ENCODE peak calls at places on chromosomes 12 and 14, in five cellular contexts. X is mucosa of descending colon, Y is esophagus squamous epithelium, A is stomach, W is IMR-90. R is an unnamed sample. For H3K4me1, the result is how much of the 10 kb centered on the place peaks cover.

GRCh38 chr14:94689218-94689984 is 77.2 kb downstream of the SERPINA3 start:
- DNase-seq in X (peak), Y (no peak), W (peak), A (peak), R (peak)

GRCh38 chr12:116597886-116598285 is 38.7 kb downstream of the MAP1LC3B2 start:
- DNase-seq in Y (no peak), W (no peak), A (no peak), X (no peak), R (no peak)

GRCh38 chr12:114420553-114420952 is 14.6 kb upstream of the TBX5 start:
- DNase-seq in Y (no peak), W (no peak), X (no peak), A (no peak), R (no peak)

GRCh38 chr12:9668141-9669018 is 1.1 kb upstream of the CLEC2D start:
- DNase-seq in A (no peak), X (no peak), Y (no peak), W (peak), R (no peak)

GRCh38 chr14:24332094-24332983 is 2.5 kb downstream of the ADCY4 start:
- DNase-seq in A (peak), W (peak), Y (no peak), X (peak), R (peak)

GRCh38 chr12:112906712-112907414 is at the start of gene OAS1:
- DNase-seq in A (peak), W (peak), X (peak), Y (no peak), R (peak)

GRCh38 chr12:123391546-123392343 is 7.8 kb downstream of the KMT5A start:
- DNase-seq in Y (no peak), A (no peak), X (no peak), W (no peak), R (no peak)

GRCh38 chr14:105665247-105665950 is 139.0 kb downstream of the TMEM121 start:
- DNase-seq in A (no peak), X (no peak), W (no peak), Y (no peak), R (no peak)

GRCh38 chr14:73738518-73739173 is 24.5 kb upstream of the PNMA1 start:
- DNase-seq in W (no peak), X (no peak), A (no peak), Y (no peak), R (no peak)

GRCh38 chr12:108446766-108447165 is 68.3 kb upstream of the FICD start:
- DNase-seq in Y (no peak), W (no peak), X (no peak), A (no peak), R (peak)

GRCh38 chr14:51818748-51819386 is 41.5 kb upstream of the GNG2 start:
- DNase-seq in A (no peak), Y (no peak), X (no peak), W (no peak), R (no peak)

GRCh38 chr12:48542300-48542928 is 17.0 kb downstream of the OR8S1 start:
- DNase-seq in A (peak), X (peak), Y (no peak), W (peak), R (no peak)

GRCh38 chr12:51392556-51393237 is 1.5 kb upstream of the GALNT6 start:
- DNase-seq in A (no peak), Y (no peak), W (no peak), X (peak), R (no peak)

GRCh38 chr12:68163546-68164210 is 4.1 kb upstream of the IFNG start:
- DNase-seq in W (no peak), A (no peak), X (no peak), Y (no peak), R (no peak)

GRCh38 chr12:77685112-77685511 is 145.6 kb upstream of the NAV3 start:
- DNase-seq in W (peak), X (peak), Y (no peak), A (peak), R (peak)

GRCh38 chr12:113658030-113658655 is 186.5 kb upstream of the LHX5 start:
- DNase-seq in A (no peak), W (no peak), Y (no peak), X (no peak), R (no peak)

GRCh38 chr12:25106818-25107217 is 88.1 kb downstream of the DNAI7 start:
- DNase-seq in W (peak), Y (no peak), A (no peak), X (no peak), R (no peak)

GRCh38 chr12:88471641-88472040 is 108.6 kb downstream of the KITLG start:
- DNase-seq in A (no peak), X (peak), W (peak), Y (no peak), R (no peak)

GRCh38 chr12:115230576-115230975 is 546.6 kb upstream of the TBX3 start:
- DNase-seq in W (no peak), X (no peak), Y (no peak), A (no peak), R (no peak)

GRCh38 chr12:53427905-53428594 is 4.4 kb downstream of the AMHR2 start:
- DNase-seq in A (no peak), X (no peak), W (peak), Y (no peak), R (no peak)

GRCh38 chr12:15720299-15720698 is 68.9 kb downstream of the EPS8 start:
- DNase-seq in Y (no peak), W (peak), X (no peak), A (no peak), R (no peak)

GRCh38 chr12:15754233-15754632 is 35.0 kb downstream of the EPS8 start:
- DNase-seq in X (no peak), Y (no peak), W (peak), A (no peak), R (peak)

GRCh38 chr12:85920324-85920947 is 46.3 kb downstream of the NTS start:
- DNase-seq in Y (no peak), A (no peak), W (peak), X (no peak), R (no peak)

GRCh38 chr12:124938606-124939427 is 24.4 kb upstream of the UBC start:
- DNase-seq in A (peak), X (peak), W (peak), Y (no peak), R (peak)

GRCh38 chr12:538731-539539 is 79.2 kb downstream of the B4GALNT3 start:
- DNase-seq in A (peak), Y (no peak), W (peak), X (peak), R (no peak)

GRCh38 chr14:72826039-72826438 is 67.9 kb downstream of the DPF3 start:
- DNase-seq in A (no peak), W (no peak), X (no peak), Y (no peak), R (no peak)

GRCh38 chr12:98275131-98275475 is 240.3 kb upstream of the TMPO start:
- DNase-seq in Y (no peak), X (no peak), W (no peak), A (no peak), R (no peak)

GRCh38 chr14:72913809-72914208 is 12.5 kb upstream of the DCAF4 start:
- DNase-seq in A (no peak), X (no peak), Y (no peak), W (no peak), R (no peak)

DNA sequence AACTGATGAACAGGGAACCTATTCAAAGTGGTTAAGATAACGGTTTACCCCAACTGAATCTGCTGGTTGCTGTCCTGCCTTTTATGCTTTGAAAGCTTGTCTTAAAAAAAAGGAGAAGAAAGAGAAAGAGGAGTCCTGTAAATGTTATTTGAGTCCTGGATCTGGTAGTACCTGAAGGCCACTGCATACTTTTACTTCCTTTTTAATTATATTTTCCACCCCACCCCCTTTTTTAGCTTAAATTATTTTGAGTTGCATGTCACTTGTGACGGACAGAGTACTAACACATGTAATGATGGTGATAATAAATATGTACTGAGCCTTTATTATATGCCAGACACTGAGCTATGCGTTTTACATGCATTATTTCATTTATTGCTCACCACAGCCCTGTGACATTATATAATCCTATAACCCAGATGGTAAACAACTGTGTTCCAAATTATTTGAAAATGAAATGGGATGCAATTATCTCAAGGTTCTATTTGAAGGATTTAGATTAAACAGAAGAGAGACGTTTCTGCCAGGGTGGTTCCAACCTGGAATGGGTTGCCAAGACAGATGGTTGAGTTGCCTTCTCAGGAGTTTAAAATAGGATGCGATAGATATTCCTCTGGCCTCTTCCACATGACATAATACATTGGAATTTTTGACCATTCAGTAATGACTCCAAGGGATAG is 2.7 kb upstream of the AMIGO2 start:
- DNase-seq in W (no peak), X (no peak), Y (no peak), A (no peak), R (no peak)
- H3K4me1 ChIP-seq in W (under half), X (under half), Y (under half), A (half or more), R (under half)

DNA sequence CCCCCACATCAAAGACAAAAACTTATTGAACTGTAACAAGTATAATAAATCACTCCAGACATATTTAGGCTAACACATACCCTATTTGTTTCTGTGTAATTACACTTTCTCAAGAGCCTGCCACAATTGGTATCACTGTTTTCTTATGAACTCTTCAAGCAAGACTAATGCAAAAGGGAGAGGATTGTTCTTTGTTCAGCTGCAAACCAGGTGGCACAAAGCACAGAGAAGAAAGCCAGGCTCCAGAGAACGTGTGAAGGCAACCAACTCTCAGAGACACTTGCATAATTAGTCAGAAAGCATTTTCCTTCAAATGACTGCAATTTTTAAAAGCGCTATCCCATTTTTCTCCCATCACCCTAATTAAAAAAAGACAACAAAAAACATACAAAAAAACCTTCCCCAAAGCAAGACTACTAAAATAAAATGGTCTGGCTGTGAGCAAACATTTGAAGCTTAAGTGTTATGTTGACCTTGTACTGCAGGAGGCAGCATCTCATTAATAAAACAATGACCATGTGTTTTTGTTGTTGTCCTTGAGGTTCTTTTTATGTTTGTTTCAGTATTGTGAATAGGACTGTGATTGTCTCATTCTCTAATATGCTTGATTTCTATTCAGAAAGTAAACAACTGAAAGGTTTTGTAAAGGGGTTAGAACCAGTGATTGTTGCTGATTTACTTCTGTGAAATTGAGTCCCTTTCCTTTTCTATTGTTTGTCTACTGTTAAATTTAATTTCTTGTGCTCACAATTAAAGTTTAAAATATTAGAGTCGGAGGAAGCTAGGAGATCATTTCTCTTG is 452.7 kb upstream of the PDE3A start:
- DNase-seq in X (peak), Y (no peak), A (no peak), W (peak), R (no peak)
- TF ChIP-seq CTCF in X (peak), Y (peak), A (peak), W (peak), R (peak)

DNA sequence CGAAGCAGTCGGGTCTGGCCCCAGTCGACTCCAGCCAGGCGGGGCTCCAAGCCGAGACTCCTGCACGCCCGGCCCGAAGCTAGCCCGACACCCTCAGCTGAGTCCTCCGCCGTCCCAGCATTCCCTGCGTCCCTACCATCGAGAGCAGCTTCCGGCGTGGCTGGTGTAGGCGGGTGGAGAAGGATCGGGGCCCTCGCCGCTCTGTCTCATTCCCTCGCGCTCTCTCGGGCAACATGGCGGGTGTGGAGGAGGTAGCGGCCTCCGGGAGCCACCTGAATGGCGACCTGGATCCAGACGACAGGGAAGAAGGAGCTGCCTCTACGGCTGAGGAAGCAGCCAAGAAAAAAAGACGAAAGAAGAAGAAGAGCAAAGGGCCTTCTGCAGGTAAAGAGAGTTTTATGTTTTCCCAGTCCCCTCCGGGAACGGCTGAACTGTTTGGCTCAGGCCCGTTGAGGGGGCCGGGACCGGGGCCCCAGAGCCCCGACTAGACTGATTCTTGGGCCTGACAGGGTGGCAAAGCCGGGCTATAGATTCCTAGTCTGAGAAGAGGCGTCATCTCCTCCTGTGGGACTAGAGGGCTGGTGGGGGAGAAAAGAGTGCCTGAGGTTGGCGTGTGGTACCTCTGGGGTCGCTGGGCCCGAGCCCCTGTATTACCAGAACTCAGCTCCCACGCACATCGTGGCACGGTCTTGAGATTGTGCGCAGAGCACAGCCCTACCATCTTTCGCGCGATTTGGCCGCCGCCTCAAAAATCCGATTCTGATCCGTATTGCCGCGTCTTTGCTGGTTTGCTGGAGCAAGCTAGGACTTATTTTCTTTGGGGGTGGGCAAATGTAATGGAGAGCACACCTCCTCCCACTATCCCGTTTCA is at the start of gene METAP2:
- DNase-seq in W (peak), A (peak), X (peak), Y (peak), R (peak)
- H3K4me1 ChIP-seq in W (under half), A (under half), X (under half), Y (under half), R (under half)

DNA sequence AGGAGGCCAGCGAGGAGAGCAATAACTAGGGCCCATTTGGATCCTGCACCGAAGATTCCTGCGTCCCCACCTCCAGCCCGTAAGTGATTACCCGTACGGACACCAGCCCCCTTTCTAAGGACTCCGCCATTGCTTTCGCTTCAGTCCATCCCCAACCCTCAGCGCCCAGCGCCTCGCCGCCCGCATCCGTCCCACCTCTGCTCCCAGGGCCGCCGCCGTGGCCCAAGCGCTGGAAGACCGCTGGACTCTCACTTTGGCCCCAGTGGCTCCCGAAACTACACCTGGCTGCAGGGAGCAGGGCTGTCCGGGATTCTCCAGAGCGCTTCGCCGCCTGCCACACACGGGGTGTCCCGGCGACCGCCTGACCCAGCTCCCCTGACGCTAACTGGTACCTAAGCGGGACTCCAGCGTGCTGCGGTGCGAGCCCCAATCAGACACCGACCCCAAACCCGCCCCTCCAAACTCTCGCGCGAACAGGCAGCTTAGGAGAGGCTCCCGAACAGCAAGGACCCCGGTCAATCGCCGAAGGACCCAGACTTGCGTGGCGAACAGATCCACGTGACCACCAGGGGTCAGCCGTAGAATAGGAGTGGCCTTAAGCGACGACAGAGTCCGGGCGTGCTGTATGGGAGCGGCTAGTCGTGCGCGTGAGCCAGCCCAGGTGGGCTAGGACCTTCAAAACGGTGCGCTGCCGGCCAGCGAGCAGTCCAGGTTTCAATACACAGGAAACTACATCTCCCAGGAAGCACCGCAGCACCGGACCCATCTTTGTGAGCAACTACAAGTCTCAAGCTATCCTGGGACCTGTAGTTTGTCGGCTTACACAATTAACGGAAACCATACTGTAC is at the start of gene CNPY2:
- DNase-seq in W (peak), Y (peak), A (peak), X (peak), R (peak)
- TF ChIP-seq CTCF in W (peak), Y (no peak), A (peak), X (no peak), R (peak)

GRCh38 chr14:85319101-85319500 is 210.8 kb upstream of the FLRT2 start:
- DNase-seq in Y (no peak), A (no peak), W (no peak), X (no peak), R (no peak)

GRCh38 chr14:85317491-85318021 is 212.4 kb upstream of the FLRT2 start:
- DNase-seq in A (no peak), Y (no peak), W (peak), X (no peak), R (no peak)

GRCh38 chr14:85315290-85315689 is 214.7 kb upstream of the FLRT2 start:
- DNase-seq in X (no peak), W (no peak), Y (no peak), A (no peak), R (no peak)

GRCh38 chr14:85315891-85316290 is 214.1 kb upstream of the FLRT2 start:
- DNase-seq in A (no peak), W (no peak), Y (no peak), X (no peak), R (no peak)

DNA sequence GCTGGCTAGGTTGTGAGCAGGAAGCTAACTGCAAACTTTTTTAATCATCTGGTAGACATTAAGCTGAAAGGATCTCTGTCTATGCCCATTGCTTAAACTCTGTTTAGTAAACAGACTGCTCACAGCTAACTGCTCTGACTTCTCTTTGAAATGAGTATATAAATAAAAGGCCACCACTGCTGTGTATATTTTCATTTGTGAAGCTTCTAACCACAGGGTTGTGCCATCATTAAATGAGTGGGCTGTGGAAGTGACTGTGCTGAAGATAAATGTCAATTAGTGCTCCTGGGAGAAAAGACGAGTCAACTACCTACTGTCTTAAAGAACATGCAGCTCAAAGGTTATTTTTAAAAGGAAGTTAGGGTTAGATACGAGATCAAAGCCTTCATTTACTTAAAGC is 213.2 kb upstream of the FLRT2 start:
- DNase-seq in X (no peak), W (peak), Y (no peak), A (no peak), R (no peak)
- H3K4me1 ChIP-seq in X (under half), W (under half), Y (under half), A (under half), R (under half)

DNA sequence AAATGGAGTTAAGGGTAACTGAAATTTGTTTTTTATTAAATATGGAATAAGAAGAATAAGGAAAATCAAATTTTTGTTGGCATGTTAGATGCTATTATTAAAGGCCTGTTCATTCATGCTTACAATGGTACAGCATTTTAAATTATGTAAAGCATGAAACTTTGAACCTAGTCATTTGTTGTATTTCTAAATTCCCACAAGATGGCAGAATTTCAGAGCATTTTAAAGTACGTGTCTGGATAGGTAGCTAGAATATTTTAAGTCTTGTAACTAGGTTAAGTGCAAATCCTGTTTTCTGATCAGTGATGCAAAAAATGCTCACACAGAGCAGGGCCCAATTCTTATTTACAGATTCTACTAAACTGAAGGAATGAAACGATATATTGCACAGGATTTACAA is 585.6 kb upstream of the MIS18BP1 start:
- DNase-seq in X (no peak), Y (no peak), A (no peak), W (no peak), R (no peak)
- TF ChIP-seq CTCF in X (no peak), Y (no peak), A (no peak), W (peak), R (no peak)

GRCh38 chr14:91245029-91245428 is 525 bp upstream of the GPR68 start:
- DNase-seq in X (no peak), W (no peak), Y (no peak), A (no peak), R (no peak)
- H3K4me1 ChIP-seq in X (under half), W (under half), Y (under half), A (under half), R (under half)